ENCODE peak calls at places on chromosomes 13 and 19, in seven cellular contexts. X, U, E, W, Y, S and C are unnamed samples.

GRCh38 chr19:33465834-33466233 is 55.8 kb downstream of the PEPD start:
- DNase-seq in U (no peak), X (no peak), S (no peak), E (no peak), Y (no peak), W (no peak), C (no peak)

GRCh38 chr13:36154567-36155231 is 23.5 kb upstream of the DCLK1 start:
- DNase-seq in Y (no peak), X (peak), U (no peak), S (no peak), E (no peak), W (no peak), C (no peak)

GRCh38 chr13:102040812-102041211 is 361.0 kb downstream of the FGF14 start:
- DNase-seq in E (peak), X (no peak), S (peak), W (no peak), U (no peak), Y (no peak), C (peak)

GRCh38 chr13:76667551-76667950 is 218.7 kb downstream of the KCTD12 start:
- DNase-seq in E (peak), Y (peak), S (peak), X (no peak), W (no peak), U (no peak), C (no peak)

GRCh38 chr13:94656766-94657165 is 55.1 kb downstream of the GPR180 start:
- DNase-seq in Y (peak), E (no peak), U (no peak), X (no peak), S (no peak), W (peak), C (no peak)

GRCh38 chr19:38245826-38246498 is 10.2 kb downstream of the PPP1R14A start:
- DNase-seq in S (no peak), W (no peak), X (no peak), Y (no peak), E (no peak), U (no peak), C (no peak)

GRCh38 chr13:27334774-27335490 is 64.3 kb downstream of the RASL11A start:
- DNase-seq in S (peak), X (no peak), Y (no peak), U (no peak), E (no peak), W (no peak), C (no peak)

GRCh38 chr19:5594521-5594950 is 26.8 kb upstream of the TINCR start:
- DNase-seq in X (no peak), E (no peak), U (no peak), W (no peak), Y (no peak), S (no peak), C (no peak)

GRCh38 chr13:36067619-36068456 is 63.3 kb downstream of the DCLK1 start:
- DNase-seq in X (no peak), Y (no peak), W (no peak), E (no peak), U (no peak), S (no peak), C (no peak)

GRCh38 chr13:45369116-45369515 is 28.1 kb upstream of the TPT1 start:
- DNase-seq in E (no peak), W (no peak), S (no peak), Y (no peak), X (no peak), U (no peak), C (no peak)

GRCh38 chr13:23509781-23510543 is 60.2 kb upstream of the TNFRSF19 start:
- DNase-seq in E (no peak), Y (no peak), U (no peak), S (no peak), X (no peak), W (no peak), C (no peak)

GRCh38 chr13:37526710-37527446 is 71.7 kb downstream of the POSTN start:
- DNase-seq in W (no peak), Y (peak), U (no peak), S (peak), X (no peak), E (no peak), C (no peak)

GRCh38 chr19:56671613-56671994 is at the start of gene ZNF835:
- DNase-seq in Y (no peak), X (peak), E (peak), U (peak), S (no peak), W (peak), C (no peak)

GRCh38 chr19:43290568-43291359 is 21.4 kb upstream of the PSG9 start:
- DNase-seq in Y (no peak), W (peak), S (no peak), X (no peak), E (no peak), U (no peak), C (no peak)

GRCh38 chr19:16376241-16376640 is 51.6 kb downstream of the KLF2 start:
- DNase-seq in W (no peak), X (peak), E (no peak), S (no peak), U (no peak), Y (no peak), C (no peak)

GRCh38 chr13:80502359-80502758 is 161.4 kb upstream of the SPRY2 start:
- DNase-seq in S (no peak), W (no peak), Y (no peak), U (no peak), E (no peak), X (no peak), C (no peak)

GRCh38 chr13:110860986-110861385 is 53.9 kb downstream of the ANKRD10 start:
- DNase-seq in E (no peak), W (no peak), X (no peak), Y (no peak), S (no peak), U (no peak), C (no peak)

GRCh38 chr13:77698211-77699058 is 948 bp downstream of the SLAIN1 start:
- DNase-seq in X (peak), E (peak), W (peak), S (peak), U (peak), Y (no peak), C (peak)

GRCh38 chr13:100443998-100444328 is 144.6 kb downstream of the GGACT start:
- DNase-seq in S (no peak), W (no peak), U (no peak), E (no peak), Y (no peak), X (no peak), C (no peak)

GRCh38 chr13:38759390-38759789 is 72.5 kb downstream of the FREM2 start:
- DNase-seq in U (no peak), S (no peak), E (no peak), X (no peak), Y (no peak), W (no peak), C (no peak)

GRCh38 chr19:16814526-16815100 is 14.6 kb upstream of the SIN3B start:
- DNase-seq in S (no peak), W (no peak), Y (no peak), X (no peak), E (no peak), U (no peak), C (no peak)

GRCh38 chr13:80359459-80360297 is 18.8 kb upstream of the SPRY2 start:
- DNase-seq in Y (no peak), U (no peak), S (peak), E (no peak), X (no peak), W (no peak), C (peak)

GRCh38 chr19:6802336-6803035 is 30.0 kb downstream of the VAV1 start:
- DNase-seq in X (no peak), W (peak), Y (no peak), S (peak), E (no peak), U (peak), C (no peak)

GRCh38 chr13:33508060-33508459 is 222.5 kb upstream of the STARD13 start:
- DNase-seq in E (no peak), U (no peak), Y (no peak), X (no peak), W (no peak), S (no peak), C (no peak)

GRCh38 chr13:21012211-21012610 is 49.2 kb downstream of the LATS2 start:
- DNase-seq in U (no peak), W (no peak), E (no peak), S (no peak), X (no peak), Y (no peak), C (no peak)

GRCh38 chr13:57970404-57970803 is 338.9 kb downstream of the PCDH17 start:
- DNase-seq in E (no peak), Y (no peak), U (no peak), X (no peak), W (no peak), S (no peak), C (no peak)

GRCh38 chr19:33064778-33065550 is at the start of gene RHPN2:
- DNase-seq in E (peak), Y (no peak), S (no peak), X (peak), U (peak), W (peak), C (no peak)

GRCh38 chr19:54521022-54521859 is 18.6 kb downstream of the LAIR2 start:
- DNase-seq in E (no peak), S (no peak), W (no peak), U (no peak), Y (no peak), X (no peak), C (no peak)

GRCh38 chr19:4099054-4099764 is 24.7 kb downstream of the MAP2K2 start:
- DNase-seq in X (peak), W (no peak), S (no peak), Y (no peak), U (peak), E (no peak), C (no peak)

GRCh38 chr13:20159646-20160345 is 1.1 kb downstream of the GJA3 start:
- DNase-seq in S (no peak), U (no peak), X (no peak), W (no peak), E (no peak), Y (no peak), C (no peak)

GRCh38 chr13:109274188-109274821 is 512.1 kb downstream of the IRS2 start:
- DNase-seq in E (no peak), X (no peak), S (no peak), U (peak), Y (peak), W (no peak), C (no peak)

GRCh38 chr13:111914241-111915103 is 152.5 kb upstream of the SOX1 start:
- DNase-seq in W (no peak), Y (no peak), U (no peak), S (no peak), E (no peak), X (no peak), C (no peak)

GRCh38 chr13:84439108-84439507 is 556.8 kb upstream of the SLITRK1 start:
- DNase-seq in X (no peak), W (no peak), U (no peak), S (no peak), Y (no peak), E (no peak), C (no peak)

GRCh38 chr13:98992355-98992754 is 14.5 kb upstream of the DOCK9 start:
- DNase-seq in S (no peak), U (no peak), E (no peak), X (no peak), Y (no peak), W (no peak), C (no peak)

GRCh38 chr19:48859711-48860572 is 8.5 kb downstream of the PLEKHA4 start:
- DNase-seq in E (no peak), Y (no peak), W (no peak), X (peak), S (no peak), U (peak), C (no peak)

GRCh38 chr13:48626077-48626449 is 27.7 kb upstream of the CYSLTR2 start:
- DNase-seq in Y (no peak), U (no peak), W (no peak), E (no peak), X (no peak), S (no peak), C (no peak)

GRCh38 chr19:33665776-33666175 is 44.0 kb downstream of the CHST8 start:
- DNase-seq in X (no peak), U (no peak), S (no peak), W (no peak), Y (no peak), E (no peak), C (no peak)

GRCh38 chr19:13262450-13262849 is 112.2 kb downstream of the IER2 start:
- DNase-seq in W (no peak), Y (peak), E (no peak), U (no peak), S (no peak), X (no peak), C (no peak)